ENCODE peak calls at places on chromosomes 12 and 14, in nine cellular contexts. S, Z, G, X, K, R, B, J and A are unnamed samples. For H3K4me1 and H3K27me3, the result is how much of the 10 kb centered on the place peaks cover.

GRCh38 chr12:123100882-123101281 is 50.0 kb downstream of the PITPNM2 start:
- DNase-seq in J (no peak), G (no peak), B (no peak), X (no peak), K (no peak), S (no peak), R (no peak), Z (no peak), A (no peak)

GRCh38 chr14:61965030-61965745 is 203.0 kb downstream of the SNAPC1 start:
- DNase-seq in G (peak), R (no peak), K (no peak), Z (no peak), B (no peak), X (peak), J (no peak), S (no peak), A (no peak)

GRCh38 chr12:91968772-91969171 is 176.9 kb downstream of the BTG1 start:
- DNase-seq in X (no peak), G (no peak), B (no peak), K (no peak), J (no peak), S (no peak), R (no peak), Z (no peak), A (no peak)

GRCh38 chr12:74322792-74323191 is 214.8 kb upstream of the ATXN7L3B start:
- DNase-seq in X (no peak), K (no peak), Z (no peak), G (no peak), S (no peak), J (no peak), R (no peak), B (no peak), A (no peak)

GRCh38 chr12:88546851-88547250 is 33.4 kb downstream of the KITLG start:
- DNase-seq in R (no peak), B (no peak), G (no peak), K (no peak), J (no peak), S (no peak), X (peak), Z (no peak), A (no peak)

GRCh38 chr12:7162691-7163114 is 26.8 kb upstream of the PEX5 start:
- DNase-seq in R (no peak), Z (peak), G (peak), S (peak), B (peak), J (no peak), X (peak), K (no peak), A (no peak)

GRCh38 chr14:104240426-104241157 is 102.2 kb downstream of the KIF26A start:
- DNase-seq in K (no peak), X (no peak), G (no peak), R (peak), J (peak), Z (peak), S (peak), B (peak), A (no peak)

GRCh38 chr12:19496249-19497208 is 57.2 kb downstream of the AEBP2 start:
- DNase-seq in G (no peak), X (no peak), Z (no peak), B (peak), R (no peak), S (no peak), J (no peak), K (no peak), A (no peak)

GRCh38 chr14:60649815-60650381 is 621 bp upstream of the SIX1 start:
- DNase-seq in J (no peak), Z (peak), G (no peak), K (no peak), B (peak), X (no peak), S (no peak), R (no peak), A (no peak)

GRCh38 chr14:59600211-59600945 is 23.8 kb upstream of the CCDC175 start:
- DNase-seq in K (no peak), J (no peak), S (no peak), B (no peak), X (peak), Z (no peak), R (no peak), G (no peak), A (no peak)

GRCh38 chr12:6469092-6469491 is 1.4 kb downstream of the VAMP1 start:
- DNase-seq in X (no peak), S (peak), Z (no peak), G (no peak), B (no peak), J (no peak), R (no peak), K (no peak), A (no peak)

GRCh38 chr14:33596211-33597080 is 354.4 kb downstream of the EGLN3 start:
- DNase-seq in R (no peak), J (peak), Z (no peak), K (no peak), G (no peak), B (no peak), X (no peak), S (no peak), A (no peak)

GRCh38 chr12:28268830-28269229 is 78.6 kb downstream of the CCDC91 start:
- DNase-seq in Z (no peak), X (no peak), K (no peak), R (no peak), S (no peak), G (no peak), B (no peak), J (no peak), A (no peak)

GRCh38 chr12:54439521-54440255 is 20.6 kb upstream of the ITGA5 start:
- DNase-seq in Z (peak), B (peak), J (no peak), S (no peak), G (peak), K (no peak), X (peak), R (no peak), A (peak)

GRCh38 chr14:90870950-90871604 is 54.8 kb upstream of the TTC7B start:
- DNase-seq in S (no peak), J (no peak), K (no peak), X (no peak), Z (no peak), G (no peak), B (no peak), R (no peak), A (no peak)
- H3K4me1 ChIP-seq in S (under half), J (under half), K (under half), X (under half), Z (under half), G (under half), B (under half), R (under half), A (under half)

GRCh38 chr12:2489266-2489665 is 305.5 kb upstream of the FKBP4 start:
- DNase-seq in B (peak), S (no peak), G (no peak), R (no peak), J (no peak), X (no peak), Z (peak), K (no peak), A (no peak)
- H3K27me3 ChIP-seq in B (under half), S (under half), G (half or more), R (under half), J (under half), X (under half), Z (under half), K (under half), A (under half)

GRCh38 chr12:104353012-104353981 is 49.8 kb downstream of the EID3 start:
- DNase-seq in Z (peak), S (no peak), X (no peak), G (no peak), K (no peak), B (no peak), J (no peak), R (peak), A (no peak)

GRCh38 chr12:104354167-104354867 is 50.8 kb downstream of the EID3 start:
- DNase-seq in B (no peak), Z (peak), J (no peak), X (no peak), R (peak), G (no peak), K (no peak), S (no peak), A (no peak)

GRCh38 chr12:104355630-104356029 is 52.1 kb downstream of the EID3 start:
- DNase-seq in J (no peak), R (peak), G (no peak), K (no peak), S (no peak), X (peak), Z (peak), B (no peak), A (no peak)

GRCh38 chr12:104356231-104357115 is 52.9 kb downstream of the EID3 start:
- DNase-seq in X (no peak), J (peak), B (no peak), G (no peak), S (no peak), K (no peak), R (peak), Z (peak), A (no peak)

DNA sequence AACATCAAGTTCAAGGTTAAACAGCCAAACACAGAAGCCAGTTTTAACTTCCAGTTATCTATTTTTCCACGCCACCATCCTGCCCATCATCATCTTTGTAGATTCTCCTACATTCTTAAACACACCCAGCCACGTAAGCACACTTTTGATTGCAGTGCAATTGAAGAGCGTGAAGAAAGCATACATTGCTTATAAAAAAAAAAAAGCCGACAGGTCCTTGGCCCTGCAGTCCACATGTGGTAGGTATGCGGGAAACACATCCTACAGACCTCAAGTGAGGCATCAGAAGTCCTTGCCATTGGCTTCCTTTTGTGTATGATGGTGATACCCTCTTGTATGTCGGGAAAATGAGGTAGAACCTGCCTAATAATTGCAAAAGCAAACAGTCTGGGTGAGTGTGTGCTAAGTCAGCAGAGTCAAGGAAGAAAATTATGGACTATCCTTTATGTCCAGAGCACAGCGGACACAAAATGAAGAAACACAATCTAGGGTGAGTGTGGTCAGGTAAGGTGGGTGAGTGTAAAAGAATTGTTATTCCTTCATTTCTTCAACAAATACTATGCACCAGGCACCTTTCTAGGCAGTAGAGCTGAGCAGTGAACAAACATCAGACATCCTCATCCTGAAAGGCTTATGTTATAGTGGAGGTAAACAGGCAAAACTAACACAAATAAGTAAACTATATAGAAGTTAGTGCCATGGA is 51.5 kb downstream of the EID3 start:
- DNase-seq in G (no peak), S (no peak), X (no peak), R (peak), J (no peak), K (no peak), Z (peak), B (no peak), A (no peak)
- H3K4me1 ChIP-seq in G (under half), S (under half), X (under half), R (under half), J (under half), K (under half), Z (under half), B (under half), A (under half)

GRCh38 chr12:130139541-130139940 is 22.7 kb upstream of the FZD10 start:
- DNase-seq in K (no peak), S (no peak), B (no peak), X (no peak), R (no peak), Z (no peak), J (no peak), G (no peak), A (no peak)
- H3K27me3 ChIP-seq in K (under half), S (under half), B (half or more), X (under half), R (under half), Z (half or more), J (under half), G (half or more), A (under half)

DNA sequence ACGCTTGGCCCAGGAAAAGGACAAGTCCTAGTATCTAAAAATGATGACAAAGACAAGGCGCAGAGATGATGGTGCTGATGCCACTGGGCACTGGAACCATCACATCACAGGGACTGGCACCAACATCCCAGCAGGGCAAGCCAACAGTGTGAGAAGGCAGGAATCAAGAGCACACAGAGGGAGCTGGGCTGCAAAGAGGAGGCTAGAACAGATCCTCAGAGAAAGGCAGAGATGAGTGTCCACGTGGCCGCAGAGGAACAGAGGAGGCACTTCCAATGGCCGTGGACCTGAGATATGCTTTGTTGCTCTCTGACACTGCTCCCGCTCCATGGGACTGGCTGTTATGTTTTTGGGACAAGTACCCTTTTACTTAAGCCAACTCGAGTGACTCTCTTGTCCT is 17.9 kb downstream of the FOXN3 start:
- DNase-seq in R (no peak), J (no peak), X (no peak), K (no peak), S (no peak), G (no peak), B (no peak), Z (no peak), A (no peak)
- H3K4me1 ChIP-seq in R (under half), J (under half), X (under half), K (under half), S (under half), G (under half), B (under half), Z (under half), A (under half)